ENCODE peak calls at places on chromosomes 13 and 19, in four cellular contexts. I, Q, G and A are unnamed samples.

GRCh38 chr13:19085258-19085657 is 96.4 kb downstream of the TUBA3C start:
- DNase-seq in I (no peak), Q (no peak), G (no peak), A (no peak)

GRCh38 chr19:43316591-43317319 is 36.7 kb upstream of the CD177 start:
- DNase-seq in I (no peak), Q (peak; percentile 68), G (peak; percentile 30), A (peak; percentile 61)

GRCh38 chr19:17242431-17243208 is 3.1 kb downstream of the NR2F6 start:
- DNase-seq in I (no peak), Q (no peak), G (no peak), A (no peak)

GRCh38 chr19:14097532-14098151 is 7.1 kb upstream of the SAMD1 start:
- DNase-seq in I (no peak), Q (no peak), G (no peak), A (no peak)

GRCh38 chr13:51333826-51334225 is 5.7 kb upstream of the SERPINE3 start:
- DNase-seq in I (no peak), Q (no peak), G (no peak), A (no peak)

GRCh38 chr13:52933547-52934167 is 85.2 kb upstream of the PCDH8 start:
- DNase-seq in I (no peak), Q (no peak), G (no peak), A (no peak)

GRCh38 chr19:44582581-44583265 is 30.6 kb upstream of the IGSF23 start:
- DNase-seq in I (no peak), Q (peak; percentile 56), G (peak; percentile 29), A (peak; percentile 79)

GRCh38 chr13:108919036-108919907 is 289.9 kb downstream of the MYO16 start:
- DNase-seq in I (no peak), Q (peak; percentile 46), G (peak; percentile 80), A (no peak)

GRCh38 chr19:43743059-43743458 is 11.7 kb downstream of the SMG9 start:
- DNase-seq in I (no peak), Q (peak; percentile 66), G (no peak), A (no peak)

GRCh38 chr13:61255035-61255796 is 160.4 kb downstream of the PCDH20 start:
- DNase-seq in I (no peak), Q (peak; percentile 7), G (no peak), A (peak; percentile 33)

GRCh38 chr13:109652536-109652935 is 133.8 kb downstream of the IRS2 start:
- DNase-seq in I (no peak), Q (peak; percentile 70), G (no peak), A (no peak)

GRCh38 chr19:7772752-7773291 is 9.8 kb downstream of the CLEC4M start:
- DNase-seq in I (no peak), Q (peak; percentile 20), G (peak; percentile 38), A (no peak)

GRCh38 chr19:51103811-51104470 is 4.3 kb downstream of the CTU1 start:
- DNase-seq in I (no peak), Q (no peak), G (no peak), A (no peak)

GRCh38 chr13:51007216-51007615 is 97.6 kb downstream of the RNASEH2B start:
- DNase-seq in I (no peak), Q (no peak), G (no peak), A (no peak)

GRCh38 chr13:58531614-58532013 is 900.1 kb downstream of the PCDH17 start:
- DNase-seq in I (no peak), Q (no peak), G (no peak), A (no peak)

GRCh38 chr13:79918620-79919019 is 422.3 kb downstream of the SPRY2 start:
- DNase-seq in I (no peak), Q (no peak), G (peak; percentile 69), A (no peak)

GRCh38 chr13:98535501-98536357 is 41.2 kb downstream of the STK24 start:
- DNase-seq in I (no peak), Q (peak; percentile 19), G (peak; percentile 67), A (no peak)

GRCh38 chr13:24355103-24355502 is 45.7 kb downstream of the C1QTNF9 start:
- DNase-seq in I (no peak), Q (peak; percentile 9), G (no peak), A (no peak)

GRCh38 chr19:17538684-17539287 is 16.7 kb upstream of the COLGALT1 start:
- DNase-seq in I (no peak), Q (no peak), G (no peak), A (peak; percentile 58)